ENCODE peak calls at places on chromosomes 6 and 20, in eight cellular contexts. One of them, this sample, is unnamed. For H3K4me1, the result is how much of the 10 kb centered on the place peaks cover.

GRCh38 chr20:45781391-45781931 is 10.2 kb downstream of the WFDC3 start:
- DNase-seq in body of pancreas: peak
- DNase-seq in uterus: no peak
- DNase-seq in tibial nerve: no peak
- DNase-seq in spleen: no peak
- DNase-seq in HepG2: no peak
- DNase-seq in A549: no peak
- DNase-seq in Peyer's patch: no peak
- DNase-seq in this sample: no peak

GRCh38 chr20:62741701-62742491 is 33.3 kb downstream of the NTSR1 start:
- DNase-seq in HepG2: no peak
- DNase-seq in Peyer's patch: peak
- DNase-seq in A549: no peak
- DNase-seq in tibial nerve: no peak
- DNase-seq in body of pancreas: no peak
- DNase-seq in spleen: peak
- DNase-seq in uterus: no peak
- DNase-seq in this sample: no peak

GRCh38 chr6:88562737-88563625 is 396.8 kb upstream of the CNR1 start:
- DNase-seq in HepG2: no peak
- DNase-seq in uterus: no peak
- DNase-seq in spleen: no peak
- DNase-seq in A549: no peak
- DNase-seq in tibial nerve: no peak
- DNase-seq in Peyer's patch: no peak
- DNase-seq in body of pancreas: no peak
- DNase-seq in this sample: no peak

GRCh38 chr6:17491416-17492142 is 98.2 kb downstream of the CAP2 start:
- DNase-seq in HepG2: no peak
- DNase-seq in body of pancreas: no peak
- DNase-seq in spleen: no peak
- DNase-seq in A549: no peak
- DNase-seq in Peyer's patch: no peak
- DNase-seq in tibial nerve: no peak
- DNase-seq in uterus: no peak
- DNase-seq in this sample: no peak

GRCh38 chr6:33610057-33610456 is 11.1 kb upstream of the ITPR3 start:
- DNase-seq in body of pancreas: no peak
- DNase-seq in spleen: no peak
- DNase-seq in Peyer's patch: no peak
- DNase-seq in tibial nerve: no peak
- DNase-seq in HepG2: no peak
- DNase-seq in uterus: no peak
- DNase-seq in A549: no peak
- DNase-seq in this sample: peak

GRCh38 chr20:59318201-59318790 is 17.9 kb downstream of the EDN3 start:
- DNase-seq in tibial nerve: no peak
- DNase-seq in A549: no peak
- DNase-seq in HepG2: no peak
- DNase-seq in Peyer's patch: peak
- DNase-seq in spleen: no peak
- DNase-seq in uterus: no peak
- DNase-seq in body of pancreas: no peak
- DNase-seq in this sample: no peak

GRCh38 chr20:34215711-34216381 is 25.4 kb upstream of the ASIP start:
- DNase-seq in spleen: peak
- DNase-seq in A549: peak
- DNase-seq in Peyer's patch: peak
- DNase-seq in uterus: peak
- DNase-seq in HepG2: peak
- DNase-seq in tibial nerve: peak
- DNase-seq in body of pancreas: peak
- DNase-seq in this sample: peak

GRCh38 chr6:66558189-66558588 is 851.2 kb upstream of the EYS start:
- DNase-seq in body of pancreas: no peak
- DNase-seq in spleen: no peak
- DNase-seq in tibial nerve: no peak
- DNase-seq in uterus: no peak
- DNase-seq in Peyer's patch: no peak
- DNase-seq in HepG2: peak
- DNase-seq in A549: no peak
- DNase-seq in this sample: no peak

GRCh38 chr6:79070206-79070825 is 7.7 kb downstream of the PHIP start:
- DNase-seq in body of pancreas: no peak
- DNase-seq in tibial nerve: no peak
- DNase-seq in A549: no peak
- DNase-seq in HepG2: no peak
- DNase-seq in spleen: no peak
- DNase-seq in Peyer's patch: no peak
- DNase-seq in uterus: no peak
- DNase-seq in this sample: no peak

GRCh38 chr6:145547596-145548325 is 187.6 kb downstream of the EPM2A start:
- DNase-seq in spleen: no peak
- DNase-seq in HepG2: no peak
- DNase-seq in body of pancreas: no peak
- DNase-seq in tibial nerve: no peak
- DNase-seq in A549: no peak
- DNase-seq in uterus: no peak
- DNase-seq in Peyer's patch: no peak
- DNase-seq in this sample: no peak

GRCh38 chr6:7087491-7087979 is 20.2 kb upstream of the RREB1 start:
- DNase-seq in HepG2: no peak
- DNase-seq in spleen: no peak
- DNase-seq in uterus: no peak
- DNase-seq in A549: no peak
- DNase-seq in tibial nerve: no peak
- DNase-seq in body of pancreas: no peak
- DNase-seq in Peyer's patch: peak
- DNase-seq in this sample: no peak

GRCh38 chr20:16005612-16006493 is 567.4 kb downstream of the KIF16B start:
- DNase-seq in tibial nerve: no peak
- DNase-seq in uterus: no peak
- DNase-seq in spleen: no peak
- DNase-seq in A549: no peak
- DNase-seq in body of pancreas: no peak
- DNase-seq in HepG2: no peak
- DNase-seq in Peyer's patch: no peak
- DNase-seq in this sample: no peak

GRCh38 chr6:132673376-132674094 is 14.6 kb upstream of the TAAR1 start:
- DNase-seq in body of pancreas: no peak
- DNase-seq in spleen: no peak
- DNase-seq in Peyer's patch: peak
- DNase-seq in A549: no peak
- DNase-seq in HepG2: no peak
- DNase-seq in tibial nerve: no peak
- DNase-seq in uterus: no peak
- DNase-seq in this sample: no peak

GRCh38 chr6:149840345-149841075 is 23.6 kb downstream of the LRP11 start:
- DNase-seq in body of pancreas: peak
- DNase-seq in Peyer's patch: peak
- DNase-seq in A549: peak
- DNase-seq in spleen: no peak
- DNase-seq in HepG2: peak
- DNase-seq in tibial nerve: peak
- DNase-seq in uterus: peak
- DNase-seq in this sample: peak

GRCh38 chr6:23180504-23181293 is 611.3 kb downstream of the HDGFL1 start:
- DNase-seq in spleen: peak
- DNase-seq in HepG2: no peak
- DNase-seq in uterus: peak
- DNase-seq in Peyer's patch: no peak
- DNase-seq in A549: no peak
- DNase-seq in body of pancreas: peak
- DNase-seq in tibial nerve: no peak
- DNase-seq in this sample: peak

DNA sequence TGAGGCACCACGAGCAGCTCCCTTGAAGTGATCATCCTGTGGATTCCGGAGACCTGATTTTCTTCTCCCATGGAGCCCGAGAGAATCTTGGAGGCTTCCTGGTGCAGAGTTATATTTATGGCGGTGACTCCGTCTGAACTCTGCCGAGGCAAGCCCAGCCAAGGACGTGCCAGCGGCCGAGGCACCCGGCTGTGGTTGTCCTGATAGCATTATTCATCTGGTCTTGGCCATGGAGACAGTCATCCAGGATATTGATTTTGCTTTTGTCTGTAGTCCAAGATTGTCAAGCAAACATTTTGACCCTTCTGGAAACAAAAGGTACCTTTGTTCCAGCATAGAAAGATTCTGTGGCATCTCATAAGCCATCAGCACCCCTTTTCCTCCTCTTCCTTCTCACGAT is 163.3 kb downstream of the SCML4 start:
- DNase-seq in uterus: no peak
- DNase-seq in Peyer's patch: no peak
- DNase-seq in HepG2: no peak
- DNase-seq in spleen: no peak
- DNase-seq in A549: no peak
- DNase-seq in tibial nerve: no peak
- DNase-seq in body of pancreas: no peak
- DNase-seq in this sample: no peak
- H3K4me1 ChIP-seq in uterus: under half
- H3K4me1 ChIP-seq in Peyer's patch: under half
- H3K4me1 ChIP-seq in HepG2: half or more
- H3K4me1 ChIP-seq in spleen: under half
- H3K4me1 ChIP-seq in A549: under half
- H3K4me1 ChIP-seq in tibial nerve: under half
- H3K4me1 ChIP-seq in body of pancreas: under half
- H3K4me1 ChIP-seq in this sample: under half

GRCh38 chr20:5119435-5120188 is at the start of gene PCNA:
- DNase-seq in spleen: peak
- DNase-seq in A549: peak
- DNase-seq in Peyer's patch: peak
- DNase-seq in uterus: peak
- DNase-seq in body of pancreas: peak
- DNase-seq in tibial nerve: peak
- DNase-seq in HepG2: peak
- DNase-seq in this sample: peak

GRCh38 chr20:5119143-5119434 is 669 bp downstream of the PCNA start:
- DNase-seq in uterus: no peak
- DNase-seq in spleen: no peak
- DNase-seq in A549: no peak
- DNase-seq in Peyer's patch: no peak
- DNase-seq in HepG2: no peak
- DNase-seq in body of pancreas: no peak
- DNase-seq in tibial nerve: no peak
- DNase-seq in this sample: no peak

GRCh38 chr20:5122861-5123260 is 3.1 kb upstream of the PCNA start:
- DNase-seq in tibial nerve: no peak
- DNase-seq in A549: no peak
- DNase-seq in uterus: no peak
- DNase-seq in body of pancreas: no peak
- DNase-seq in Peyer's patch: no peak
- DNase-seq in spleen: no peak
- DNase-seq in HepG2: no peak
- DNase-seq in this sample: no peak

GRCh38 chr20:5118220-5119142 is 1.3 kb downstream of the PCNA start:
- DNase-seq in body of pancreas: no peak
- DNase-seq in Peyer's patch: no peak
- DNase-seq in spleen: no peak
- DNase-seq in tibial nerve: no peak
- DNase-seq in A549: no peak
- DNase-seq in uterus: no peak
- DNase-seq in HepG2: no peak
- DNase-seq in this sample: no peak

DNA sequence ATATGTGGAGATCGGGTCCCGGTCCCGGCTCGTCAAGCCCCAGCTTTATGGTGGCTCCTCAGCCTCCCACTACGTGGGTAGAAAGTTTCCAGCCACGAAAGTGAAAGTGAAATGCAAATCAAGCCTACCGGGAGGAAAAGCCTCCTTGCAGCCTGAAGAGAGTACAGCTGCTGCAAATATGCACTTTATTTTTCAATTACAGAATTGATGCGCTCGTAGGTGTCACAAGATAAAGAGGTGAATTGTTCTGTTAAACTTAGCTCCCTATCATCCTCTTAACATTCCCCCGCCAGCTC is 379 bp upstream of the PCNA start:
- DNase-seq in tibial nerve: no peak
- DNase-seq in uterus: no peak
- DNase-seq in HepG2: no peak
- DNase-seq in Peyer's patch: no peak
- DNase-seq in body of pancreas: no peak
- DNase-seq in spleen: no peak
- DNase-seq in A549: no peak
- DNase-seq in this sample: no peak
- TF ChIP-seq POLR2A in tibial nerve: no peak
- TF ChIP-seq POLR2A in uterus: no peak
- TF ChIP-seq POLR2A in HepG2: peak
- TF ChIP-seq POLR2A in Peyer's patch: no peak
- TF ChIP-seq POLR2A in body of pancreas: no peak
- TF ChIP-seq POLR2A in spleen: no peak
- TF ChIP-seq POLR2A in A549: no peak
- TF ChIP-seq POLR2A in this sample: no peak

GRCh38 chr20:4875578-4876067 is 125.7 kb downstream of the SLC23A2 start:
- DNase-seq in Peyer's patch: no peak
- DNase-seq in HepG2: no peak
- DNase-seq in body of pancreas: no peak
- DNase-seq in spleen: peak
- DNase-seq in A549: no peak
- DNase-seq in uterus: no peak
- DNase-seq in tibial nerve: no peak
- DNase-seq in this sample: no peak

GRCh38 chr20:4876731-4877130 is 124.6 kb downstream of the SLC23A2 start:
- DNase-seq in tibial nerve: no peak
- DNase-seq in Peyer's patch: no peak
- DNase-seq in A549: no peak
- DNase-seq in uterus: no peak
- DNase-seq in spleen: no peak
- DNase-seq in HepG2: no peak
- DNase-seq in body of pancreas: no peak
- DNase-seq in this sample: no peak

GRCh38 chr20:4880051-4880450 is 121.3 kb downstream of the SLC23A2 start:
- DNase-seq in A549: no peak
- DNase-seq in tibial nerve: no peak
- DNase-seq in uterus: no peak
- DNase-seq in spleen: no peak
- DNase-seq in body of pancreas: no peak
- DNase-seq in HepG2: no peak
- DNase-seq in Peyer's patch: no peak
- DNase-seq in this sample: no peak

GRCh38 chr20:4873396-4873795 is 127.9 kb downstream of the SLC23A2 start:
- DNase-seq in spleen: peak
- DNase-seq in body of pancreas: no peak
- DNase-seq in uterus: no peak
- DNase-seq in HepG2: no peak
- DNase-seq in Peyer's patch: no peak
- DNase-seq in tibial nerve: no peak
- DNase-seq in A549: no peak
- DNase-seq in this sample: no peak

GRCh38 chr20:4876301-4876700 is 125.0 kb downstream of the SLC23A2 start:
- DNase-seq in spleen: peak
- DNase-seq in body of pancreas: no peak
- DNase-seq in tibial nerve: no peak
- DNase-seq in A549: no peak
- DNase-seq in HepG2: no peak
- DNase-seq in Peyer's patch: no peak
- DNase-seq in uterus: no peak
- DNase-seq in this sample: no peak
- H3K4me3 ChIP-seq in spleen: no peak
- H3K4me3 ChIP-seq in body of pancreas: no peak
- H3K4me3 ChIP-seq in tibial nerve: no peak
- H3K4me3 ChIP-seq in A549: no peak
- H3K4me3 ChIP-seq in HepG2: no peak
- H3K4me3 ChIP-seq in Peyer's patch: no peak
- H3K4me3 ChIP-seq in uterus: no peak
- H3K4me3 ChIP-seq in this sample: no peak

GRCh38 chr6:3625980-3626533 is 125.5 kb downstream of the PXDC1 start:
- DNase-seq in A549: no peak
- DNase-seq in uterus: no peak
- DNase-seq in Peyer's patch: no peak
- DNase-seq in tibial nerve: no peak
- DNase-seq in spleen: peak
- DNase-seq in HepG2: no peak
- DNase-seq in body of pancreas: no peak
- DNase-seq in this sample: no peak
- H3K4me1 ChIP-seq in A549: under half
- H3K4me1 ChIP-seq in uterus: under half
- H3K4me1 ChIP-seq in Peyer's patch: under half
- H3K4me1 ChIP-seq in tibial nerve: under half
- H3K4me1 ChIP-seq in spleen: under half
- H3K4me1 ChIP-seq in HepG2: under half
- H3K4me1 ChIP-seq in body of pancreas: under half
- H3K4me1 ChIP-seq in this sample: under half

This sample was measured in heart left ventricle.